ENCODE peak calls at places on chromosomes 13 and 19, in nine cellular contexts. N is mesenchymal stem cell, W is IMR-90, X is mammary epithelial cell, M is H1, S is fibroblast of lung, F is colonic mucosa, Z is HCT116, J is neuronal stem cell. R is an unnamed sample.

GRCh38 chr13:80313668-80314278 is 27.2 kb downstream of the SPRY2 start:
- DNase-seq in N (no peak), W (peak; percentile 12), X (no peak), M (no peak), S (no peak), F (no peak), Z (no peak), J (no peak), R (no peak)

GRCh38 chr13:96473463-96474157 is 383.7 kb downstream of the HS6ST3 start:
- DNase-seq in N (no peak), W (no peak), X (no peak), M (no peak), S (peak; percentile 55), F (no peak), Z (no peak), J (peak; percentile 20), R (peak; percentile 18)

GRCh38 chr13:26941345-26942174 is 181.0 kb upstream of the GPR12 start:
- DNase-seq in N (peak; percentile 92), W (peak; percentile 91), X (peak; percentile 56), M (no peak), S (peak; percentile 85), F (no peak), Z (no peak), J (no peak), R (no peak)

GRCh38 chr13:24389506-24389905 is 80.1 kb downstream of the C1QTNF9 start:
- DNase-seq in N (no peak), W (no peak), X (no peak), M (no peak), S (no peak), F (no peak), Z (no peak), J (no peak), R (no peak)

GRCh38 chr13:97391201-97391600 is 42.8 kb upstream of the RAP2A start:
- DNase-seq in N (peak; percentile 15), W (peak; percentile 50), X (no peak), M (no peak), S (peak; percentile 49), F (no peak), Z (no peak), J (no peak), R (no peak)

GRCh38 chr19:1062387-1063029 is 4.5 kb upstream of the ARHGAP45 start:
- DNase-seq in N (no peak), W (no peak), X (no peak), M (no peak), S (no peak), F (peak; percentile 22), Z (no peak), J (no peak), R (no peak)

GRCh38 chr13:26541678-26542553 is 15.6 kb upstream of the WASF3 start:
- DNase-seq in N (no peak), W (no peak), X (no peak), M (no peak), S (no peak), F (peak; percentile 30), Z (no peak), J (no peak), R (no peak)

GRCh38 chr19:46085888-46086287 is 38.6 kb downstream of the IGFL3 start:
- DNase-seq in N (no peak), W (no peak), X (no peak), M (no peak), S (no peak), F (no peak), Z (no peak), J (no peak), R (no peak)

GRCh38 chr13:95083758-95084157 is 217.5 kb downstream of the ABCC4 start:
- DNase-seq in N (peak; percentile 85), W (peak; percentile 90), X (peak; percentile 65), M (no peak), S (peak; percentile 83), F (no peak), Z (no peak), J (no peak), R (no peak)

GRCh38 chr19:10885241-10886169 is 14.2 kb downstream of the CARM1 start:
- DNase-seq in N (no peak), W (no peak), X (no peak), M (no peak), S (no peak), F (no peak), Z (no peak), J (no peak), R (no peak)

GRCh38 chr19:10881403-10882107 is 10.2 kb downstream of the CARM1 start:
- DNase-seq in N (no peak), W (no peak), X (no peak), M (no peak), S (no peak), F (no peak), Z (no peak), J (peak; percentile 83), R (no peak)

GRCh38 chr19:10884273-10884672 is 12.9 kb downstream of the CARM1 start:
- DNase-seq in N (peak; percentile 89), W (peak; percentile 77), X (no peak), M (no peak), S (peak; percentile 58), F (no peak), Z (peak; percentile 13), J (no peak), R (no peak)

GRCh38 chr19:10878253-10878652 is 6.9 kb downstream of the CARM1 start:
- DNase-seq in N (no peak), W (no peak), X (no peak), M (no peak), S (no peak), F (no peak), Z (no peak), J (no peak), R (no peak)

DNA sequence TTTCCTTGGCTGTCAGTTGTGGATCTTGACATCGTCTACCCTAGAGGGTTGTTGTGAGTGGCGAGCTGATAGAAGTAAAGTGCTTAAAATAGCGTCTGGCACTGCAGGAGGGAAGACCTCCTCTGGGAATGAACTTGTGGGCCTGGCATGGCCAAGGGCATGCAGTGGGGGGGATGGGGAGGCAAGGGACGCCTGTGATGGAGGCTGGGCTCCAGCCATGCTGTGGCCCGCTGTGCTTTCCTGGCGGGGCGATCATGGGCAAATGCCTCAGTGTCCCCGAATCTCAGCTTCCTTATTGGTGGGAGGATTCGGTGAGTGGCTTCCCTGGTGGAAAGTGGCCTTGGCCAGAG is 10.7 kb downstream of the CARM1 start:
- DNase-seq in N (no peak), W (no peak), X (no peak), M (no peak), S (no peak), F (no peak), Z (no peak), J (no peak), R (no peak)
- H3K9ac ChIP-seq in N (no peak overlapping the region), W (no peak overlapping the region), X (no peak overlapping the region), M (no peak overlapping the region), S (no peak overlapping the region), F (no peak overlapping the region), Z (no peak overlapping the region), J (no peak overlapping the region), R (peak overlapping the region; percentile 39)

DNA sequence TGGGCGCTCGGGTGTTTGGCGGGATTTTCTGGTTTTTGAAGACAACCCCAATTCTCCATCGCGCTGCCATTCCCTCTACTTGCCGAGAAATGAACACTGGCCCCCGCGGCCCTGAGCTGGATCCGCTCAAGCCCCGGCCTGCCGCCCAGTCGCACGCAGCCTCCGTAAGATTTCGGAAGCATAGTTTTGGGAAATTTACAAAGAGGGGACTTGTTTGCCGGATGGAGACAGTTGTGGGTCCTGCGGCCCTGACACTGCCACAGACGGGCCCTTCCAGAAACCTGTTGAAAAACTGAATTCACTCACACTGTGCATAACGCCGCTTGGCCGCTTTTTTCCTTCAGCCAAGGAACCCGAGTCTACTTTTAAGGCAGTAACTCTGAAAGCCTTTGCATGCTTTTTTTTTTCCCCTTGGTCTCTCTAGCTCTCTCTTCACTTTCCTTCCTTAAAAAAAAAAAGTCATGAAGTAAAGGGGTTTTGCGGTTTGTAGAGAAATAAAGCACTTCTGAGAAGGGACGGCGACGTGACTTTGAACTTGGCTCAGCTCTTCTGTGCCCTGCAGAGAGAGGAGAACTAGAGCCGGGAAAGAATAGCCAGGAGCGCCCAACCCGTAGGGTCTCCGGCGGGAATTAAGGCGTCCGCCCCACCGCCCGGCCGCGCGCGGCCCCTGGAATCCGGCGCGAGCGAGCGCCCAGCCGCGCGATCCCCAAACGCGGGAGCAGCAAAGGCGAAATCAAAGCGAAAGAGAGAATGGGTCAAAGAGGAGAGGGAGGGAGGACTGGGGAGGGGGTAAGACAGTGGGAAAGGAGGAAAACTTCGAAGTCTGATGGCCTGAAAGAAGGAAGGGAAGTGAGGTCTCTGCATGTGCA is 3.4 kb upstream of the ZIC2 start:
- DNase-seq in N (no peak), W (no peak), X (no peak), M (no peak), S (no peak), F (peak; percentile 17), Z (no peak), J (no peak), R (no peak)
- H3K4me3 ChIP-seq in N (peak overlapping the region; percentile 36), W (no peak overlapping the region), X (no peak overlapping the region), M (peak overlapping the region; percentile 89), S (no peak overlapping the region), F (no peak overlapping the region), Z (no peak overlapping the region), J (peak overlapping the region; percentile 47), R (no peak overlapping the region)

GRCh38 chr19:21474671-21475181 is 30.7 kb upstream of the ZNF429 start:
- DNase-seq in N (peak; percentile 64), W (peak; percentile 31), X (peak; percentile 64), M (peak; percentile 84), S (peak; percentile 69), F (peak; percentile 77), Z (no peak), J (peak; percentile 32), R (peak; percentile 93)
- H3K9ac ChIP-seq in N (peak overlapping the region; percentile 74), W (no peak overlapping the region), X (no peak overlapping the region), M (peak overlapping the region; percentile 97), S (peak overlapping the region; percentile 46), F (no peak overlapping the region), Z (no peak overlapping the region), J (no peak overlapping the region), R (peak overlapping the region; percentile 98)

GRCh38 chr13:113513761-113514160 is 23.2 kb upstream of the DCUN1D2 start:
- DNase-seq in N (no peak), W (no peak), X (no peak), M (no peak), S (no peak), F (no peak), Z (no peak), J (no peak), R (no peak)
- H3K4me3 ChIP-seq in N (no peak overlapping the region), W (no peak overlapping the region), X (no peak overlapping the region), M (no peak overlapping the region), S (no peak overlapping the region), F (no peak overlapping the region), Z (no peak overlapping the region), J (no peak overlapping the region), R (no peak overlapping the region)

GRCh38 chr13:101654916-101655315 is 202.4 kb downstream of the ITGBL1 start:
- DNase-seq in N (no peak), W (peak; percentile 12), X (no peak), M (no peak), S (peak; percentile 80), F (no peak), Z (no peak), J (no peak), R (no peak)
- H3K9ac ChIP-seq in N (no peak overlapping the region), W (no peak overlapping the region), X (no peak overlapping the region), M (no peak overlapping the region), S (no peak overlapping the region), F (no peak overlapping the region), Z (no peak overlapping the region), J (no peak overlapping the region), R (no peak overlapping the region)

GRCh38 chr19:19106061-19106551 is 32.2 kb downstream of the TMEM161A start:
- DNase-seq in N (peak; percentile 67), W (no peak), X (no peak), M (no peak), S (no peak), F (peak; percentile 39), Z (no peak), J (no peak), R (no peak)
- H3K4me3 ChIP-seq in N (peak overlapping the region; percentile 74), W (no peak overlapping the region), X (no peak overlapping the region), M (peak overlapping the region; percentile 10), S (peak overlapping the region; percentile 17), F (peak overlapping the region; percentile 27), Z (peak overlapping the region; percentile 63), J (no peak overlapping the region), R (peak overlapping the region; percentile 36)

GRCh38 chr19:36058481-36059179 is 3.9 kb downstream of the WDR62 start:
- DNase-seq in N (no peak), W (no peak), X (no peak), M (no peak), S (no peak), F (no peak), Z (no peak), J (no peak), R (no peak)
- H3K9ac ChIP-seq in N (no peak overlapping the region), W (no peak overlapping the region), X (no peak overlapping the region), M (no peak overlapping the region), S (no peak overlapping the region), F (no peak overlapping the region), Z (no peak overlapping the region), J (no peak overlapping the region), R (no peak overlapping the region)

R was measured in NT2/D1.